ENCODE peak calls at places on chromosomes 3 and 15, in ten cellular contexts. M is central memory CD8-positive, alpha-beta T cell; Q is K562; W is activated CD8-positive, alpha-beta T cell treated with anti-CD3 and anti-CD28 coated beads, Interleukin-2, amount 10 ng/mL, durations not matched to agents 7 days and 5 days; V is mucosa of descending colon; C is activated naive CD8-positive, alpha-beta T cell treated with anti-CD3 and anti-CD28 coated beads, Interleukin-2, amount 10 ng/mL, durations not matched to agents 7 days and 5 days; E is body of pancreas; B is gastrocnemius medialis; H is T-cell; O is left cardiac atrium. K is an unnamed sample.

GRCh38 chr3:187066228-187066995 is 72.9 kb downstream of the RPL39L start:
- ATAC-seq in M (peak), Q (peak), W (peak), V (peak), C (peak), E (no peak), B (peak), H (peak), O (peak), K (no peak)

GRCh38 chr15:37771462-37771861 is 163.0 kb upstream of the TMCO5A start:
- ATAC-seq in M (no peak), Q (no peak), W (no peak), V (no peak), C (no peak), E (no peak), B (no peak), H (no peak), O (no peak), K (no peak)

GRCh38 chr3:84439476-84439875 is 519.3 kb upstream of the CADM2 start:
- ATAC-seq in M (no peak), Q (no peak), W (no peak), V (no peak), C (no peak), E (no peak), B (no peak), H (no peak), O (no peak), K (no peak)

GRCh38 chr15:90062023-90062728 is 40.1 kb downstream of the IDH2 start:
- ATAC-seq in M (peak), Q (peak), W (no peak), V (peak), C (no peak), E (peak), B (no peak), H (peak), O (no peak), K (no peak)

GRCh38 chr15:90941038-90941437 is 6.0 kb downstream of the UNC45A start:
- ATAC-seq in M (no peak), Q (no peak), W (no peak), V (no peak), C (no peak), E (no peak), B (no peak), H (no peak), O (no peak), K (no peak)

GRCh38 chr15:95921404-95921803 is 409.1 kb upstream of the NR2F2 start:
- ATAC-seq in M (no peak), Q (no peak), W (no peak), V (no peak), C (no peak), E (no peak), B (no peak), H (no peak), O (no peak), K (no peak)

GRCh38 chr3:12507871-12508281 is 23.6 kb downstream of the TSEN2 start:
- ATAC-seq in M (no peak), Q (no peak), W (no peak), V (peak), C (no peak), E (no peak), B (peak), H (no peak), O (peak), K (peak)

GRCh38 chr3:100697723-100698285 is 11.5 kb upstream of the TFG start:
- ATAC-seq in M (no peak), Q (no peak), W (no peak), V (peak), C (no peak), E (no peak), B (peak), H (no peak), O (peak), K (no peak)

GRCh38 chr3:37688756-37689155 is 172.9 kb upstream of the CTDSPL start:
- ATAC-seq in M (no peak), Q (no peak), W (no peak), V (no peak), C (no peak), E (no peak), B (no peak), H (no peak), O (no peak), K (no peak)

GRCh38 chr3:72567474-72567873 is 280.8 kb downstream of the SHQ1 start:
- ATAC-seq in M (no peak), Q (no peak), W (no peak), V (no peak), C (no peak), E (no peak), B (no peak), H (no peak), O (no peak), K (no peak)

GRCh38 chr3:105759442-105760078 is 109.3 kb downstream of the CBLB start:
- ATAC-seq in M (no peak), Q (no peak), W (no peak), V (no peak), C (no peak), E (no peak), B (no peak), H (no peak), O (no peak), K (peak)

GRCh38 chr3:50516048-50516871 is 12.8 kb upstream of the CACNA2D2 start:
- ATAC-seq in M (no peak), Q (peak), W (no peak), V (peak), C (no peak), E (no peak), B (no peak), H (no peak), O (peak), K (peak)

GRCh38 chr3:123193448-123194101 is 8.2 kb upstream of the SEC22A start:
- ATAC-seq in M (no peak), Q (no peak), W (no peak), V (no peak), C (no peak), E (no peak), B (no peak), H (no peak), O (no peak), K (no peak)

GRCh38 chr15:78394981-78395619 is 42.9 kb upstream of the IREB2 start:
- ATAC-seq in M (no peak), Q (no peak), W (no peak), V (no peak), C (no peak), E (no peak), B (no peak), H (no peak), O (no peak), K (no peak)

GRCh38 chr15:33083232-33084006 is 111.1 kb downstream of the FMN1 start:
- ATAC-seq in M (no peak), Q (no peak), W (no peak), V (no peak), C (no peak), E (no peak), B (no peak), H (no peak), O (no peak), K (no peak)